ENCODE peak calls at places on chromosomes 13 and 19, in seven cellular contexts. Y is activated CD8-positive, alpha-beta memory T cell treated with anti-CD3 and anti-CD28 coated beads, Interleukin-2, amount 50 U/mL, for 48 hours; Z is A172; B is stimulated activated CD8-positive, alpha-beta memory T cell treated with anti-CD3 and anti-CD28 coated beads, Interleukin-2, amount 100 ng/mL, for 48 hours; O is T-helper 2 cell; G is caudate nucleus; U is stimulated activated effector memory CD8-positive, alpha-beta T cell treated with anti-CD3 and anti-CD28 coated beads, Interleukin-12 subunit alpha, Interleukin-12 subunit beta, amount 100 ng/mL, for 72 hours. X is an unnamed sample.

GRCh38 chr19:42023121-42023942 is 29.3 kb upstream of the ATP1A3 start:
- DNase-seq in Y (peak; percentile 65), Z (no peak), B (peak; percentile 16), O (no peak), G (no peak), U (no peak), X (no peak)

GRCh38 chr19:16013851-16014840 is 62.1 kb upstream of the TPM4 start:
- DNase-seq in Y (peak; percentile 26), Z (no peak), B (no peak), O (no peak), G (no peak), U (no peak), X (no peak)

GRCh38 chr19:38183227-38183914 is 40.7 kb downstream of the DPF1 start:
- DNase-seq in Y (no peak), Z (no peak), B (no peak), O (no peak), G (peak; percentile 42), U (no peak), X (no peak)

GRCh38 chr13:110965038-110965754 is 50.3 kb upstream of the ANKRD10 start:
- DNase-seq in Y (no peak), Z (peak; percentile 100), B (no peak), O (no peak), G (no peak), U (no peak), X (peak; percentile 38)

GRCh38 chr13:103009061-103009840 is 57.0 kb downstream of the SLC10A2 start:
- DNase-seq in Y (no peak), Z (no peak), B (no peak), O (no peak), G (no peak), U (no peak), X (no peak)

GRCh38 chr19:16452321-16452720 is 19.4 kb downstream of the EPS15L1 start:
- DNase-seq in Y (no peak), Z (no peak), B (no peak), O (no peak), G (no peak), U (no peak), X (no peak)

GRCh38 chr19:11242864-11243797 is 3.7 kb downstream of the ANGPTL8 start:
- DNase-seq in Y (peak; percentile 98), Z (peak; percentile 84), B (peak; percentile 88), O (peak; percentile 75), G (peak; percentile 78), U (peak; percentile 89), X (peak; percentile 70)

GRCh38 chr19:39265321-39265916 is 2.8 kb upstream of the IFNL2 start:
- DNase-seq in Y (peak; percentile 54), Z (no peak), B (no peak), O (no peak), G (no peak), U (no peak), X (no peak)

GRCh38 chr19:41868989-41869300 is 8.1 kb upstream of the CD79A start:
- DNase-seq in Y (no peak), Z (no peak), B (no peak), O (no peak), G (no peak), U (no peak), X (no peak)

GRCh38 chr13:48412100-48412556 is 785 bp downstream of the LPAR6 start:
- DNase-seq in Y (no peak), Z (peak; percentile 27), B (no peak), O (no peak), G (no peak), U (no peak), X (no peak)

GRCh38 chr19:29268103-29268502 is 55.2 kb upstream of the UQCRFS1 start:
- DNase-seq in Y (peak; percentile 20), Z (no peak), B (no peak), O (no peak), G (no peak), U (no peak), X (no peak)

GRCh38 chr13:25980255-25980654 is 71.6 kb downstream of the SHISA2 start:
- DNase-seq in Y (no peak), Z (peak; percentile 16), B (no peak), O (no peak), G (no peak), U (no peak), X (no peak)

GRCh38 chr19:5148794-5149190 is 179.9 kb downstream of the KDM4B start:
- DNase-seq in Y (no peak), Z (no peak), B (no peak), O (no peak), G (no peak), U (no peak), X (no peak)

GRCh38 chr13:105925496-105925895 is 610.0 kb downstream of the EFNB2 start:
- DNase-seq in Y (no peak), Z (peak; percentile 43), B (no peak), O (no peak), G (no peak), U (no peak), X (no peak)

GRCh38 chr19:13637664-13638063 is 126.7 kb upstream of the MRI1 start:
- DNase-seq in Y (no peak), Z (peak; percentile 52), B (no peak), O (no peak), G (no peak), U (no peak), X (no peak)

GRCh38 chr19:51060973-51061372 is 3.9 kb downstream of the KLK13 start:
- DNase-seq in Y (no peak), Z (no peak), B (no peak), O (no peak), G (no peak), U (no peak), X (no peak)

GRCh38 chr19:10378124-10378523 is 2.2 kb downstream of the TYK2 start:
- DNase-seq in Y (no peak), Z (no peak), B (no peak), O (no peak), G (no peak), U (no peak), X (no peak)

GRCh38 chr19:29785955-29786589 is 25.7 kb upstream of the CCNE1 start:
- DNase-seq in Y (no peak), Z (peak; percentile 30), B (no peak), O (no peak), G (no peak), U (no peak), X (no peak)

GRCh38 chr19:55041627-55042343 is 3.7 kb upstream of the GP6 start:
- DNase-seq in Y (peak; percentile 71), Z (no peak), B (peak; percentile 23), O (no peak), G (no peak), U (no peak), X (no peak)